ENCODE peak calls at places on chromosomes 11 and 22, in five cellular contexts. L is cardiac fibroblast, P is spleen, D is Calu3, Y is nephron progenitor cell. I is an unnamed sample.

GRCh38 chr11:131530411-131530810 is 160.0 kb downstream of the NTM start:
- DNase-seq in L (no peak), P (no peak), D (no peak), Y (no peak), I (no peak)

GRCh38 chr11:102111011-102111786 is 952 bp downstream of the YAP1 start:
- DNase-seq in L (peak; percentile 95), P (no peak), D (peak; percentile 84), Y (peak; percentile 88), I (peak; percentile 86)

GRCh38 chr11:130874396-130874795 is 41.9 kb downstream of the SNX19 start:
- DNase-seq in L (no peak), P (no peak), D (no peak), Y (no peak), I (no peak)

GRCh38 chr22:36765131-36765942 is 10.6 kb downstream of the IFT27 start:
- DNase-seq in L (no peak), P (peak; percentile 17), D (no peak), Y (no peak), I (no peak)

GRCh38 chr22:43017525-43018290 is 2.8 kb upstream of the PACSIN2 start:
- DNase-seq in L (no peak), P (no peak), D (no peak), Y (no peak), I (no peak)

GRCh38 chr11:116658876-116659535 is 113.8 kb downstream of the BUD13 start:
- DNase-seq in L (no peak), P (no peak), D (no peak), Y (no peak), I (no peak)

GRCh38 chr11:57712256-57713150 is at the start of gene TMX2:
- DNase-seq in L (peak; percentile 100), P (peak; percentile 95), D (peak; percentile 94), Y (peak; percentile 91), I (peak; percentile 81)

GRCh38 chr11:2862395-2862949 is 23.1 kb downstream of the CDKN1C start:
- DNase-seq in L (no peak), P (no peak), D (no peak), Y (peak; percentile 57), I (peak; percentile 51)

GRCh38 chr22:47374273-47374771 is 611.9 kb downstream of the TBC1D22A start:
- DNase-seq in L (no peak), P (peak; percentile 36), D (no peak), Y (no peak), I (no peak)

GRCh38 chr22:48855593-48856307 is 971.9 kb downstream of the BRD1 start:
- DNase-seq in L (no peak), P (peak; percentile 56), D (no peak), Y (no peak), I (no peak)

GRCh38 chr11:6357222-6357621 is 33.1 kb upstream of the SMPD1 start:
- DNase-seq in L (peak; percentile 87), P (no peak), D (no peak), Y (no peak), I (no peak)

GRCh38 chr22:23769321-23769965 is 1.7 kb upstream of the CHCHD10 start:
- DNase-seq in L (no peak), P (no peak), D (no peak), Y (no peak), I (no peak)

GRCh38 chr11:6565325-6565724 is 38.1 kb downstream of the RRP8 start:
- DNase-seq in L (no peak), P (no peak), D (no peak), Y (no peak), I (no peak)

GRCh38 chr11:32713496-32713895 is 81.0 kb downstream of the CCDC73 start:
- DNase-seq in L (peak; percentile 16), P (no peak), D (peak; percentile 28), Y (no peak), I (no peak)

DNA sequence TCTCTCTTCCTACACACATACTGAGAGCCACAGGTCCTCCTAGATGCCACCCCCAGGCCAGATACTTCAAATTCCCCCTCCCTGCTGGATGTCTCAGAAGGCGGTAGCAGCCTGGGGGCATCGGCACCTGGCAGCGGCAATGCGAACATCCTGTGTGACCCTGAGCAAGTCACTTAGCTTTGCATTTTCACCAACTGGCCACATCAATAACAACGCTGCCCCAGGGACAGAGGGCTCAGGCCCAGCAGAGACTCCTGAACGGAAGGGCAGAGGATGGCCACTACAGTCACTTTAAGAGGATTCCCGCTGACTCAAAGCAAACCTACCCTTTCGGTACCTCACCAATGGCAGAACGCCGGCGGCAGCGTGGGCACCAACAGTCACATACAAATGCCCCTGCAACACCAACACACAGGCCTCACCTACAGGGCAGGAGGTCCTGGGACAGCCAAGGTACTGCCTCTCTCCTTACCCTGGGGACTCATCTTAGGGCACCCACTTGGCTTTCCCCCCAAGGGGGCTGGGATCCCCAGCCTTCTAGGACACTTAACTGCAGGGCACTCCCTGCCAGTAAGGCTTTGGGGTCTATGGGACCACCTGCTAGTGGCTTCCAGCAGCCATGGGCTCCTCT is 1.6 kb downstream of the LMO1 start:
- DNase-seq in L (no peak), P (peak; percentile 58), D (no peak), Y (no peak), I (no peak)
- TF ChIP-seq CTCF in L (no peak), P (no peak), D (no peak), Y (no peak), I (no peak)

DNA sequence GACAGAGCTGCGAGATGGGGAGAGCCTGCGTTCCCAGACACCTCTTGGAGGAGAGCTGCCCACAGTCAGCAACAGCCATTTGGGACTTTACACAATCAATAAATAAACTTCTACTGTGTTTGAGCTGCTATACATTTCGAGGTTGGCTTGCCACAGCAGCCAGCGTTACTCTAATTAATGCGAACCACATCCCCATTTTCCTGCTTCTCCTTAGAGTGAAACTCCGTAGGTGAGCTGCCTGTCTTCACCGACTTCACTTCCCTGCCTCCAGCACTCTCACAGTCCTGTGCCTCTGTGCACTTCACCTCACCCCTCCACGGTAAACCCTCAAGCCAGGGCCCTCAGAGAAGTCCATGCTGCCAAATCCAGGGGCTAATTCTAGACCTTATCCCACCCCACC is 5.9 kb upstream of the SLC22A12 start:
- DNase-seq in L (no peak), P (no peak), D (no peak), Y (no peak), I (no peak)
- TF ChIP-seq CTCF in L (no peak), P (no peak), D (no peak), Y (no peak), I (no peak)

DNA sequence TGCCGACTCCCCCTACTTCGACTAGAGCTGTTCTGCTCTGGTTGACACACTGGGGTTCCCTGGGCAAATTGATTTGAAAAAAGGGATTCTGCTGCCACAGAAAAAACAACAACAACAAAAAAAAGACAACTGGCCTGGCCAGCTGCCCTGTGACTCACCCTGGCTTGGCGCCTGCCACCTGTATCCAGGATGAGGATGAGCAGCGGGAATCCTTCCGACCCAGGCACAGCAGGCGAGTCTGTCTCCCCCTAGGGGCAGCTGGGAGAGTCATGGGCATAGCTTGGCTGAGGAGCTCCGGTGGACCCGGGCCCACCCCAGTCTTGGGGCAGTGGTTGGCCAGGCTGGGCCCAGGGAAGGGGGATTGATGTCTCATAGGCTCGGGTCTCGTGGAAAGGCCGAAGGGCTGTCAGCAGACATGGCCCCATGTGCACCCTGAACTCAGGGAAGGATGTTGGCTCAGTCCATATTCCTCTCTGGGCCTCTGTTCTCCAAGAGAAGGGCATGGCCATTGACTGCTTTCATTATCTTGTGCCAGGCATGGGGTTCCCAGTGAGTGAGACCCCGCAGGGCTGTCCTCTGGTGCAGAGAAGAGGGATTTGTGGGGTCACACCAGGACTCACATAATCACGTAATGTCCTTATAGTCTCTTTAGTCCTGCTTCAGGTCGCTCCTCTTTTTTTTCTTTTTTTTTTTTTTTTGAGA is 10.4 kb upstream of the SUN2 start:
- DNase-seq in L (peak; percentile 63), P (no peak), D (peak; percentile 78), Y (peak; percentile 77), I (peak; percentile 62)
- TF ChIP-seq CTCF in L (peak; percentile 99), P (peak; percentile 78), D (peak; percentile 77), Y (peak; percentile 76), I (peak; percentile 76)

GRCh38 chr11:61889831-61890230 is 1.5 kb downstream of the FADS3 start:
- DNase-seq in L (no peak), P (no peak), D (no peak), Y (no peak), I (no peak)

GRCh38 chr11:61892085-61892370 is 683 bp upstream of the FADS3 start:
- DNase-seq in L (no peak), P (no peak), D (no peak), Y (no peak), I (no peak)

GRCh38 chr11:61891331-61892084 is at the start of gene FADS3:
- DNase-seq in L (peak; percentile 90), P (peak; percentile 94), D (peak; percentile 94), Y (peak; percentile 90), I (peak; percentile 61)

GRCh38 chr11:61888590-61888989 is 2.8 kb downstream of the FADS3 start:
- DNase-seq in L (no peak), P (no peak), D (no peak), Y (no peak), I (no peak)

DNA sequence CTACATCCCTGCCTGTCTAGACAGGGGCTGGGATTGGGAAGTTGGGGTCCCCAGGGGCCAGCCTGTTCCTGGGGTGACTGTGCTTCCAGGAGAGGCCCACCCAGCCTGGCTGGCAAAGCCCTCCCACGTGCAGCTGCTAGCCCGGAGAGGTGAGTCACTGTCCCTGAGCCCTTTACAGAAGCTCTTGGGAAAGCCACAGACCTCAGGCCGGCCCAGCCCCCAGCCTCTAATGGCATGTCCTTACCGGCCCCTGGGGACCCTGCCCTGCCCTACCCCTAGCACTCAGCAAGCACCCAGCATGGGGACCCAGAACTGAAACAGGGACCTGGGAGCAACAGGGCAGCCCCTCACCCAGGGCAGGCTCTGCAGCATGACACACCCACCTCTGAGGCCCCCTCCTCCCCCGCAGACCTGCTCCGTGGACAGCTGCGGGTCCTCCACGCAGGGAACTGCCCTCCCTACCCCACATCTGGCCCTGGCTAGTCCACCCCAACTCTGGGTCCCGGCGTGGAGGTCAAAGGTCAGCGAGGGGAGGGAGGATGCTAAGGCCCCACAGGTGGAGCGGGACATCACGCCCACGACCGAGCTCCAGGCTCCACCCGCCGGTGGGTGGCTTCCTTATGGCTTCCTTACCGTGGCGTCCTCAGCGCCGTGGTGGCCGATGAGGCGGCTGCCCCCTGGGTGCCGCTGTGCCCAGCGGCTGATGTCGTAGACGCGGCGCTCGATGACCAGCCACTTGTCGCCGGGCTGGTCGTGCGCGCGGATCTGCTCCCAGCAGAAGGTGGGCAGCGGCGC is 612 bp downstream of the FADS3 start:
- DNase-seq in L (peak; percentile 64), P (peak; percentile 89), D (peak; percentile 59), Y (no peak), I (no peak)
- TF ChIP-seq CTCF in L (no peak), P (no peak), D (no peak), Y (no peak), I (peak; percentile 35)

GRCh38 chr11:93741094-93741881 is at the start of the genes C11orf54 and TAF1D:
- DNase-seq in L (peak; percentile 99), P (peak; percentile 99), D (peak; percentile 92), Y (peak; percentile 94), I (peak; percentile 93)

GRCh38 chr11:93740802-93741093 is 547 bp downstream of the TAF1D start:
- DNase-seq in L (peak; percentile 73), P (peak; percentile 91), D (peak; percentile 43), Y (peak; percentile 50), I (peak; percentile 22)

GRCh38 chr11:93741882-93742226 is 382 bp downstream of the C11orf54 start:
- DNase-seq in L (peak; percentile 66), P (no peak), D (peak; percentile 44), Y (no peak), I (no peak)

GRCh38 chr11:93744669-93745004 is 3.2 kb downstream of the C11orf54 start:
- DNase-seq in L (no peak), P (no peak), D (no peak), Y (no peak), I (no peak)

GRCh38 chr11:93743316-93743715 is 1.8 kb downstream of the C11orf54 start:
- DNase-seq in L (no peak), P (peak; percentile 83), D (no peak), Y (peak; percentile 14), I (no peak)
- TF ChIP-seq CTCF in L (no peak), P (no peak), D (no peak), Y (no peak), I (no peak)

GRCh38 chr11:128772814-128773213 is 78.9 kb downstream of the FLI1 start:
- DNase-seq in L (no peak), P (peak; percentile 94), D (peak; percentile 18), Y (no peak), I (no peak)
- TF ChIP-seq CTCF in L (no peak), P (no peak), D (no peak), Y (no peak), I (no peak)

I was measured in neural crest cell.